ENCODE peak calls at places on chromosomes 2 and 18, in seven cellular contexts. H is left ventricle myocardium inferior; Z is effector memory CD4-positive, alpha-beta T cell; G is Peyer's patch; X is SK-N-SH; J is spleen; F is tibial artery. P is an unnamed sample. For H3K27me3 and H3K9me3, the result is how much of the 10 kb centered on the place peaks cover.

GRCh38 chr2:204274991-204275390 is 270.3 kb upstream of the PARD3B start:
- DNase-seq in F (no peak), G (no peak), H (no peak), X (no peak), Z (no peak), J (no peak), P (no peak)

GRCh38 chr18:24567199-24567598 is 106.8 kb downstream of the HRH4 start:
- DNase-seq in X (no peak), Z (no peak), G (no peak), F (no peak), J (no peak), H (no peak), P (no peak)

GRCh38 chr18:1048048-1048447 is 143.4 kb downstream of the ADCYAP1 start:
- DNase-seq in F (no peak), Z (no peak), J (no peak), H (no peak), X (no peak), G (no peak), P (no peak)

GRCh38 chr2:20011276-20012031 is 1.0 kb downstream of the MATN3 start:
- DNase-seq in F (no peak), H (no peak), G (no peak), X (peak), Z (no peak), J (no peak), P (no peak)

GRCh38 chr18:47981320-47981719 is 50.9 kb upstream of the SMAD2 start:
- DNase-seq in X (no peak), Z (no peak), G (no peak), F (no peak), H (no peak), J (no peak), P (no peak)

GRCh38 chr2:31383471-31384153 is 30.9 kb downstream of the XDH start:
- DNase-seq in H (no peak), X (no peak), J (no peak), Z (no peak), F (no peak), G (no peak), P (no peak)

GRCh38 chr18:39620551-39621168 is 2055.1 kb upstream of the CELF4 start:
- DNase-seq in H (no peak), Z (no peak), J (no peak), F (no peak), X (no peak), G (no peak), P (no peak)

GRCh38 chr2:205543937-205544702 is 138.2 kb upstream of the NRP2 start:
- DNase-seq in X (peak), F (no peak), G (no peak), J (no peak), H (no peak), Z (no peak), P (no peak)

GRCh38 chr18:77201508-77201907 is 48.1 kb upstream of the GALR1 start:
- DNase-seq in J (no peak), H (no peak), G (no peak), X (no peak), Z (no peak), F (no peak), P (no peak)

GRCh38 chr2:63856302-63856600 is 14.6 kb downstream of the UGP2 start:
- DNase-seq in Z (peak), F (no peak), G (peak), J (no peak), X (no peak), H (no peak), P (no peak)

GRCh38 chr2:135840601-135841000 is 3.6 kb upstream of the LCT start:
- DNase-seq in F (no peak), H (no peak), G (no peak), X (no peak), Z (no peak), J (no peak), P (no peak)

DNA sequence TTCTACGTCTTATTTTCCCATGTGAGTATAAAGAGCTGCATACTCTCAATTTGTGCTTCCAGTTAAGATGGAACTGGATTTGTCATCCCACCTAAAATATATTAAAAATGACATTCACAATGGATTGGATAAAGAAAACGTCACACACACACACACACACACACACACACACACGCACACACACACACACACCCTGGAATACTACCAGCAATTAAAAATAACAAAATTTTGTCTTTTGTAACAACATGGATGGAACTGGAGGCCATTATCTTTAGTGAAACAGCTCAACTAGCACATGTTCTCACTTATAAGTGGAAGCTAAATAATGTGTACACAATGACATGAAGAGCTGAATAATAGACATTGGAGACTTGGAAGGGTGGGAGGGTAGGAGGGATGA is 3.8 kb upstream of the QPCT start:
- DNase-seq in F (no peak), H (no peak), Z (no peak), J (no peak), X (no peak), G (no peak), P (no peak)
- H3K27me3 ChIP-seq in F (under half), H (under half), Z (under half), J (under half), X (under half), G (under half), P (under half)

DNA sequence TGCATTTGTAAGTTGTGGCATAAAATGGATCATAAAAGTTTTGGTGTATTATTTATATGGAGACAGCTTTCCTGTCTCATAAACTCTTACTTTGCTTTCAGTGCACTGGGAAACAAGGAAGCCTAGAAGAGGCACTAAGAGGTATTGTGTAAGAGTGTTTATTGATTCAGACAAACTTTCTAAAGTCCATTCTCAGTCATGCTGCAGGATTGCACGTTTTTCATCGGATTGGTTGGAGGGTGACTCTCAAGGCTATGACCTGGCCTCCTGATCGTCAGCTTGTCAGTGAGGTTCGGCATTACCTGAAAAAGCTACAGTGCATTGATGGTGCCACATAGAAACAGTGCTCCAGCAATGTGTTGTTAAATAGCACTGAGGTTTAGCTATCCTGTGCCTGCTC is 545.6 kb downstream of the CBLN2 start:
- DNase-seq in F (no peak), H (no peak), G (no peak), Z (no peak), J (no peak), X (no peak), P (no peak)
- H3K9me3 ChIP-seq in F (under half), H (under half), G (under half), Z (under half), J (under half), X (under half), P (under half)

GRCh38 chr2:80326214-80326613 is 21.7 kb upstream of the LRRTM1 start:
- DNase-seq in H (no peak), Z (no peak), F (no peak), X (peak), G (no peak), J (no peak), P (no peak)

GRCh38 chr2:80322958-80323357 is 18.4 kb upstream of the LRRTM1 start:
- DNase-seq in J (no peak), F (no peak), Z (no peak), H (no peak), G (no peak), X (no peak), P (no peak)

GRCh38 chr2:80328033-80328635 is 23.6 kb upstream of the LRRTM1 start:
- DNase-seq in G (no peak), Z (no peak), H (no peak), F (no peak), X (no peak), J (no peak), P (no peak)

GRCh38 chr2:80329491-80329890 is 24.9 kb upstream of the LRRTM1 start:
- DNase-seq in J (no peak), H (no peak), X (no peak), F (no peak), Z (no peak), G (no peak), P (no peak)

DNA sequence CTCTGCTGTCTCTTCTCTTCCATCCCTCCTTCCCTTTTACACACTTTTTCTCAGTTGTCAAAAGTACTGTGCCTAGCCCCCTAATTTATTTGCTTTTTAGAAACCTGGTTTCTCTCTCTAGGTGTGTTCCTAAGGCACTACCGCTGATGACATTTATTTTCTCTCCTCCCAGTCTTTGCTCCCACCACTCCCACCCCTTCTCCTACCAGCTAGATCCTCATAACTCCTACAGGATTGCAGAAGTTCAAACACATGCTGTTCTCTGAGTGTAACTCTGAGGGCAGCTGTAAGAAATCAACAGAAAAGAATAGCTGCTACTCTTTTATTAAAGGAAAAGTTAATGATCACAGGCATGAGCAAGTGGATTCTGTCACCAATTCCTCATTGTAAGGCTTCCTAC is 22.3 kb upstream of the LRRTM1 start:
- DNase-seq in F (no peak), G (no peak), X (no peak), Z (no peak), H (no peak), J (no peak), P (no peak)
- H3K4me3 ChIP-seq in F (no peak), G (no peak), X (no peak), Z (no peak), H (no peak), J (no peak), P (no peak)

DNA sequence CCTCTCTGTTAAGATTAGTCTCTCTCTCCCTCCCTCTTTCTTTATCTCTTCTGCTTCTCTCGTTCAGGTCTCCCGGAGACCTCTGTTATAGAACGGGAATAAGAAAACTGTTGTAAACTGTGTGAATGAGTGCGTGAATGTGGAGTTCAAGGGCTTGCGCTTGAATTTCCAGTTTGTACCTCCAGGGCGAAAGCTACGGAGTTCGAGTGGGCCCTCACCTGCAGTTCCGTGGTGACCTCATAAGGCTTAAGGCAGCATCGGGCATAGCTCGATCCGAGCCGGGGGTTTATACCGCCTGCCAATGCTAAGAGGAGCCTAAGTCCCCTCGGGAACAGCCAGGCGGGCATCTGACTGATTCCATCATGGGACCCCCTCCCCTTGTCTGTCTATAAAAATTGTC is 26.5 kb downstream of the SKA1 start:
- DNase-seq in G (no peak), F (no peak), H (no peak), X (no peak), J (no peak), Z (no peak), P (no peak)
- H3K27me3 ChIP-seq in G (under half), F (half or more), H (half or more), X (under half), J (half or more), Z (under half), P (under half)

GRCh38 chr2:116499389-116499788 is 1315.1 kb upstream of the DDX18 start:
- DNase-seq in X (no peak), F (no peak), J (no peak), H (no peak), Z (no peak), G (no peak), P (no peak)
- H3K9me3 ChIP-seq in X (under half), F (under half), J (under half), H (under half), Z (under half), G (under half), P (under half)